ENCODE peak calls at places on chromosomes 16 and 17, in six cellular contexts. L is suprapubic skin, Z is fibroblast of lung, J is cardiac muscle cell, O is IMR-90, X is stomach. R is an unnamed sample. For H3K4me1 and H3K9me3, the result is how much of the 10 kb centered on the place peaks cover.

GRCh38 chr17:74192950-74193781 is 10.3 kb upstream of the RPL38 start:
- DNase-seq in X (peak), O (no peak), Z (peak), J (no peak), L (no peak), R (peak)

GRCh38 chr17:31398381-31399275 is 7.2 kb downstream of the RAB11FIP4 start:
- DNase-seq in L (peak), O (no peak), Z (no peak), X (no peak), J (no peak), R (no peak)

GRCh38 chr17:49267912-49268311 is 37.3 kb upstream of the PHOSPHO1 start:
- DNase-seq in Z (no peak), J (no peak), X (no peak), O (no peak), L (no peak), R (no peak)

GRCh38 chr16:30985401-30986128 is 558 bp downstream of the HSD3B7 start:
- DNase-seq in J (no peak), Z (no peak), O (no peak), L (no peak), X (peak), R (no peak)

GRCh38 chr16:69448470-69449193 is 24.2 kb downstream of the CYB5B start:
- DNase-seq in Z (peak), J (peak), X (no peak), L (no peak), O (peak), R (no peak)

GRCh38 chr16:50010212-50010611 is 14.8 kb upstream of the CNEP1R1 start:
- DNase-seq in X (no peak), O (no peak), Z (no peak), J (no peak), L (no peak), R (no peak)

GRCh38 chr16:49854227-49855203 is 1.4 kb downstream of the ZNF423 start:
- DNase-seq in J (no peak), X (no peak), L (no peak), O (no peak), Z (no peak), R (no peak)

GRCh38 chr16:84464116-84464515 is 40.3 kb downstream of the MEAK7 start:
- DNase-seq in X (peak), Z (no peak), L (peak), O (no peak), J (no peak), R (peak)

GRCh38 chr16:29790183-29790948 is at the start of gene KIF22:
- DNase-seq in Z (peak), O (peak), L (peak), X (peak), J (peak), R (peak)

GRCh38 chr16:86286991-86287640 is 223.2 kb upstream of the FOXF1 start:
- DNase-seq in Z (no peak), L (no peak), J (no peak), X (no peak), O (no peak), R (no peak)

GRCh38 chr16:10078541-10078949 is 103.7 kb downstream of the GRIN2A start:
- DNase-seq in J (no peak), X (no peak), L (no peak), O (no peak), Z (no peak), R (no peak)

GRCh38 chr17:19897901-19898300 is 30.2 kb upstream of the ULK2 start:
- DNase-seq in X (no peak), L (no peak), J (peak), Z (peak), O (peak), R (no peak)

GRCh38 chr16:86496262-86496928 is 13.9 kb upstream of the FOXF1 start:
- DNase-seq in O (no peak), J (no peak), X (no peak), L (no peak), Z (no peak), R (peak)

GRCh38 chr17:15910791-15911190 is 34.1 kb upstream of the ADORA2B start:
- DNase-seq in Z (no peak), X (no peak), J (no peak), L (no peak), O (peak), R (no peak)

GRCh38 chr17:75490953-75491649 is 24.2 kb downstream of the CASKIN2 start:
- DNase-seq in O (no peak), X (no peak), J (no peak), L (no peak), Z (no peak), R (no peak)

GRCh38 chr16:68400083-68400923 is 48.0 kb downstream of the SMPD3 start:
- DNase-seq in Z (no peak), J (no peak), O (no peak), X (no peak), L (no peak), R (peak)

GRCh38 chr16:72137380-72138063 is 34.4 kb downstream of the PMFBP1 start:
- DNase-seq in J (no peak), L (no peak), Z (no peak), O (no peak), X (no peak), R (no peak)

GRCh38 chr17:71109697-71110096 is 940.4 kb downstream of the KCNJ2 start:
- DNase-seq in O (no peak), L (no peak), X (no peak), Z (peak), J (no peak), R (no peak)

GRCh38 chr17:50955160-50955559 is 89.0 kb upstream of the TOB1 start:
- DNase-seq in X (no peak), J (no peak), O (no peak), L (no peak), Z (no peak), R (no peak)

GRCh38 chr16:81711609-81712329 is 67.3 kb upstream of the PLCG2 start:
- DNase-seq in O (peak), Z (peak), L (no peak), X (no peak), J (peak), R (no peak)

GRCh38 chr17:45293413-45294211 is 23.2 kb downstream of the MAP3K14 start:
- DNase-seq in Z (peak), X (peak), O (peak), J (peak), L (peak), R (peak)

GRCh38 chr16:71954699-71955195 is 45.5 kb downstream of the PKD1L3 start:
- DNase-seq in X (no peak), O (no peak), L (no peak), Z (no peak), J (no peak), R (no peak)

GRCh38 chr17:41308918-41309359 is at the start of gene KRTAP16-1:
- DNase-seq in L (no peak), X (no peak), J (no peak), O (no peak), Z (no peak), R (no peak)

GRCh38 chr17:48610282-48611211 is at the start of gene HOXB7:
- DNase-seq in X (peak), Z (peak), J (no peak), L (peak), O (peak), R (peak)

GRCh38 chr17:29710891-29711418 is 88.2 kb upstream of the CORO6 start:
- DNase-seq in O (peak), J (peak), Z (peak), L (no peak), X (no peak), R (no peak)

GRCh38 chr17:50051082-50051576 is 4.8 kb upstream of the ITGA3 start:
- DNase-seq in O (peak), Z (peak), X (peak), J (peak), L (no peak), R (no peak)

GRCh38 chr17:74408830-74409229 is 23.1 kb upstream of the GPRC5C start:
- DNase-seq in L (no peak), O (no peak), J (no peak), X (peak), Z (no peak), R (no peak)

GRCh38 chr16:46658925-46659324 is 30.1 kb downstream of the VPS35 start:
- DNase-seq in O (no peak), L (no peak), Z (no peak), X (no peak), J (no peak), R (peak)

GRCh38 chr17:68662037-68662432 is 60.9 kb upstream of the FAM20A start:
- DNase-seq in O (no peak), L (no peak), J (no peak), X (no peak), Z (no peak), R (no peak)

GRCh38 chr17:51445934-51446333 is 185.6 kb downstream of the UTP18 start:
- DNase-seq in L (no peak), X (no peak), Z (no peak), J (no peak), O (no peak), R (no peak)

GRCh38 chr17:79029327-79030009 is 5.5 kb downstream of the C1QTNF1 start:
- DNase-seq in O (no peak), J (no peak), X (no peak), Z (no peak), L (no peak), R (no peak)

GRCh38 chr17:79028496-79029326 is 4.7 kb downstream of the C1QTNF1 start:
- DNase-seq in Z (no peak), O (no peak), L (no peak), X (no peak), J (no peak), R (peak)

GRCh38 chr17:79026345-79027273 is 2.6 kb downstream of the C1QTNF1 start:
- DNase-seq in J (peak), X (peak), L (peak), Z (peak), O (peak), R (peak)

GRCh38 chr17:79027274-79027924 is 3.4 kb downstream of the C1QTNF1 start:
- DNase-seq in J (no peak), O (no peak), L (peak), Z (no peak), X (no peak), R (peak)

DNA sequence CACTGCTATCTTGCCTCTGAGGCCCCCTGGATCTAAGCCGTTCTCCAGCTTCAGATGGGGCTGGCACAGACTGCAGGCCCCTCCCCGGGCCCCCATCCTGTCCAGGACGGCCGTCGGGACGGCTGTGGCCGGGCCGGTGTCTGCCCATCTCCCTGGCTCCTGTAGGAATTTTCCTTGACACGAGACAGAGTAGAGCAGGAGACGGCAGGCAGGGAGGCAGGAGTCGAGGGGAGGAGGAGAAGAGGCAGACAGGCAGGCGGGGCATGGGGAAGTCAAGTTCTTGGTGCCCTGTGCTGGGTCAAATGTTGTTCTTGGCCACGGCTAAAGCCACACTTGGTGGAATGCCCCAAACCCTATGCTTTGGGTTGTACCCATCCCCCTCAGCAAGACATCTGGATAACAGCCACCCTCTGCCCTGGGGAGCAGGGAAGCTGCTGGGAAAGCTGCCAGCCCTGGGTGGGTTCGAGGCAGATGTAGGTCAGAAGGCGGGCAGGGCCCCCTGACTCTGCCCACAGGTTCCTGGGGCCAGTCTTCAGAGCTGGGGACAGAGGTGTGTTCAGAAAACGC is 4.0 kb downstream of the C1QTNF1 start:
- DNase-seq in L (peak), J (peak), O (no peak), Z (peak), X (no peak), R (peak)
- H3K4me1 ChIP-seq in L (half or more), J (under half), O (under half), Z (under half), X (half or more), R (under half)

GRCh38 chr16:35746281-35746962 is 2287.0 kb downstream of the TP53TG3F start:
- DNase-seq in L (peak), X (no peak), J (no peak), O (no peak), Z (no peak), R (no peak)
- H3K9me3 ChIP-seq in L (under half), X (half or more), J (under half), O (under half), Z (under half), R (under half)

GRCh38 chr17:80753946-80754345 is 209.3 kb downstream of the RPTOR start:
- DNase-seq in Z (no peak), J (no peak), O (no peak), X (no peak), L (no peak), R (no peak)
- H3K4me1 ChIP-seq in Z (under half), J (under half), O (under half), X (under half), L (under half), R (under half)

GRCh38 chr17:54452666-54453348 is 447.8 kb upstream of the TOM1L1 start:
- DNase-seq in Z (no peak), J (no peak), O (no peak), L (no peak), X (no peak), R (no peak)
- H3K9me3 ChIP-seq in Z (under half), J (under half), O (under half), L (under half), X (under half), R (under half)

GRCh38 chr17:77288115-77288619 is 147.4 kb downstream of the SEC14L1 start:
- DNase-seq in Z (no peak), J (no peak), O (no peak), X (no peak), L (no peak), R (no peak)
- H3K4me1 ChIP-seq in Z (under half), J (under half), O (under half), X (half or more), L (under half), R (under half)

DNA sequence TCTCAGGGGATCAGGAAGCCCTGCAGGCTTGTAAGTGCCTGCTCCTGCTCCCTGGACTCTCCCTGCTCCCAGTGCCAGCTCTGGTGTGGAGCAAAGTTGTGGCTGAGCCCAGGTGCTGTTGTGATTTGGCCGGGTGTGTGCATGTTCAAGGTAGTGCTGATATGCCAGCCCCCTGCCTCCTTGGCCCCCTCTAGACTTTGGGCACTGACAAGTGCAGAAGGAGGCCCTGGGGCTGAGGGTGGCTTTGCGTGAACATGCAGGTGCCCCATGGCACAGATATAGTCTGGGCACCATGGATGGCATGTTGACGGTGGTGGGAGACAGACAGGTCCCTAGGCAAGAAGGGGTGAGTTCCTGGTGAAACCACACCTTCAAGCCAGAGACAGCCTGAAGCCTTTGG is 441.6 kb upstream of the CDH8 start:
- DNase-seq in O (no peak), Z (no peak), X (no peak), L (no peak), J (no peak), R (no peak)
- H3K9me3 ChIP-seq in O (under half), Z (under half), X (under half), L (under half), J (under half), R (under half)

GRCh38 chr16:88667496-88667895 is 4.6 kb upstream of the MVD start:
- DNase-seq in Z (no peak), O (no peak), L (no peak), X (no peak), J (peak), R (no peak)

GRCh38 chr16:88672776-88673175 is 9.9 kb upstream of the MVD start:
- DNase-seq in Z (no peak), L (no peak), X (no peak), J (no peak), O (no peak), R (no peak)

GRCh38 chr16:88673685-88674398 is 11.0 kb upstream of the MVD start:
- DNase-seq in L (no peak), Z (no peak), J (no peak), O (no peak), X (no peak), R (no peak)

GRCh38 chr16:88669986-88670385 is 7.1 kb upstream of the MVD start:
- DNase-seq in L (no peak), J (no peak), X (no peak), Z (no peak), O (no peak), R (no peak)

GRCh38 chr16:88671806-88672205 is 8.9 kb upstream of the MVD start:
- DNase-seq in X (no peak), O (no peak), L (no peak), Z (no peak), J (no peak), R (no peak)
- H3K4me1 ChIP-seq in X (under half), O (under half), L (under half), Z (under half), J (under half), R (under half)

GRCh38 chr16:27244363-27244755 is 24.2 kb downstream of the NSMCE1 start:
- DNase-seq in O (no peak), L (no peak), Z (no peak), J (no peak), X (no peak), R (no peak)

GRCh38 chr16:27245276-27246231 is 23.0 kb downstream of the NSMCE1 start:
- DNase-seq in Z (peak), L (no peak), J (peak), O (peak), X (no peak), R (no peak)

GRCh38 chr16:27248036-27248435 is 20.5 kb downstream of the NSMCE1 start:
- DNase-seq in X (no peak), O (no peak), L (no peak), J (peak), Z (no peak), R (no peak)

GRCh38 chr16:27243725-27244362 is 24.7 kb downstream of the NSMCE1 start:
- DNase-seq in X (no peak), L (no peak), J (no peak), O (no peak), Z (no peak), R (no peak)

DNA sequence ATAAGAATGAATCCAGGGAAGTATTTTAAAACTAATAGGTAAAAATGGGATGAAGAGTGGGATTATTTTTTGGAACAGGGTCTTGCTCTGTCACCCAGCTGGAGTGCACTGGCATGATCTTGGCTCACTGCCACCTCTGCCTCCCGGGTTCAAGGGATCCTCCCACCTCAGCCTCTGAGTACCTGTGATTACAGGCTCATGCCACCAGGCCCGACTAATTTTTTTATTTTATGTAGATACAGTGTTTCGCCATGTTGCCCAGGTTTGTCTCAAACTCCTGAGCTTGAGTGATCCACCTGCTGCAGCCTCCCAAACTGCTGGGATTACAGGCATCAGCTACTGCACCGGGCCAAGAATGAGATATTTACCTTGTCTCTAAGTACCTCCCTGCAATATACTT is 22.1 kb downstream of the NSMCE1 start:
- DNase-seq in J (no peak), Z (no peak), L (no peak), X (no peak), O (no peak), R (no peak)
- H3K9me3 ChIP-seq in J (under half), Z (under half), L (under half), X (under half), O (under half), R (under half)